ENCODE peak calls at places on chromosomes 7 and 10, in four cellular contexts. One of them, this sample, is unnamed.

GRCh38 chr7:100157069-100157333 is 1.5 kb downstream of the TRAPPC14 start:
- DNase-seq in H1: no peak
- DNase-seq in HepG2: no peak
- DNase-seq in GM12878: no peak
- DNase-seq in this sample: no peak

GRCh38 chr10:63819753-63820347 is 298.6 kb downstream of the REEP3 start:
- DNase-seq in H1: peak
- DNase-seq in HepG2: peak
- DNase-seq in GM12878: no peak
- DNase-seq in this sample: peak

GRCh38 chr10:63157845-63158624 is 24.9 kb downstream of the NRBF2 start:
- DNase-seq in H1: no peak
- DNase-seq in HepG2: peak
- DNase-seq in GM12878: peak
- DNase-seq in this sample: peak

GRCh38 chr7:27143022-27143949 is at the start of gene HOXA5:
- DNase-seq in H1: peak
- DNase-seq in HepG2: peak
- DNase-seq in GM12878: no peak
- DNase-seq in this sample: peak

GRCh38 chr10:47057471-47057870 is 146.2 kb downstream of the PTPN20 start:
- DNase-seq in H1: no peak
- DNase-seq in HepG2: no peak
- DNase-seq in GM12878: no peak
- DNase-seq in this sample: no peak

GRCh38 chr7:66167773-66168367 is 37.3 kb upstream of the TPST1 start:
- DNase-seq in H1: no peak
- DNase-seq in HepG2: peak
- DNase-seq in GM12878: no peak
- DNase-seq in this sample: no peak

GRCh38 chr10:17617031-17617911 is at the start of gene HACD1:
- DNase-seq in H1: peak
- DNase-seq in HepG2: peak
- DNase-seq in GM12878: no peak
- DNase-seq in this sample: no peak

GRCh38 chr10:7488418-7488829 is 77.6 kb upstream of the SFMBT2 start:
- DNase-seq in H1: no peak
- DNase-seq in HepG2: peak
- DNase-seq in GM12878: no peak
- DNase-seq in this sample: no peak

GRCh38 chr7:8284606-8285005 is 22.6 kb upstream of the ICA1 start:
- DNase-seq in H1: no peak
- DNase-seq in HepG2: no peak
- DNase-seq in GM12878: no peak
- DNase-seq in this sample: no peak

GRCh38 chr7:28102778-28103177 is 77.8 kb downstream of the JAZF1 start:
- DNase-seq in H1: no peak
- DNase-seq in HepG2: peak
- DNase-seq in GM12878: no peak
- DNase-seq in this sample: no peak

GRCh38 chr10:83724471-83725241 is 414.7 kb upstream of the GHITM start:
- DNase-seq in H1: no peak
- DNase-seq in HepG2: no peak
- DNase-seq in GM12878: peak
- DNase-seq in this sample: no peak

GRCh38 chr7:140206963-140207362 is 30.2 kb upstream of the KDM7A start:
- DNase-seq in H1: no peak
- DNase-seq in HepG2: no peak
- DNase-seq in GM12878: no peak
- DNase-seq in this sample: no peak

GRCh38 chr10:5557799-5558771 is 33.3 kb downstream of the CALML3 start:
- DNase-seq in H1: no peak
- DNase-seq in HepG2: no peak
- DNase-seq in GM12878: no peak
- DNase-seq in this sample: no peak

GRCh38 chr10:97888641-97889262 is 39.1 kb downstream of the GOLGA7B start:
- DNase-seq in H1: peak
- DNase-seq in HepG2: no peak
- DNase-seq in GM12878: no peak
- DNase-seq in this sample: no peak

GRCh38 chr7:2460188-2460587 is 16.0 kb downstream of the GRIFIN start:
- DNase-seq in H1: no peak
- DNase-seq in HepG2: no peak
- DNase-seq in GM12878: no peak
- DNase-seq in this sample: no peak

GRCh38 chr7:140143997-140144396 is 32.8 kb downstream of the KDM7A start:
- DNase-seq in H1: no peak
- DNase-seq in HepG2: no peak
- DNase-seq in GM12878: no peak
- DNase-seq in this sample: no peak

GRCh38 chr7:39413866-39414668 is 152.1 kb upstream of the YAE1 start:
- DNase-seq in H1: peak
- DNase-seq in HepG2: peak
- DNase-seq in GM12878: peak
- DNase-seq in this sample: peak

GRCh38 chr10:122835908-122836307 is 9.7 kb downstream of the CUZD1 start:
- DNase-seq in H1: no peak
- DNase-seq in HepG2: no peak
- DNase-seq in GM12878: no peak
- DNase-seq in this sample: no peak

GRCh38 chr7:96167424-96167823 is 154.5 kb downstream of the SLC25A13 start:
- DNase-seq in H1: no peak
- DNase-seq in HepG2: no peak
- DNase-seq in GM12878: peak
- DNase-seq in this sample: no peak

GRCh38 chr7:81331061-81332018 is 412.5 kb upstream of the SEMA3C start:
- DNase-seq in H1: no peak
- DNase-seq in HepG2: no peak
- DNase-seq in GM12878: no peak
- DNase-seq in this sample: no peak

GRCh38 chr10:77027576-77027975 is 610.0 kb downstream of the KCNMA1 start:
- DNase-seq in H1: no peak
- DNase-seq in HepG2: no peak
- DNase-seq in GM12878: peak
- DNase-seq in this sample: no peak

GRCh38 chr7:55073051-55073511 is 54.3 kb downstream of the EGFR start:
- DNase-seq in H1: no peak
- DNase-seq in HepG2: no peak
- DNase-seq in GM12878: peak
- DNase-seq in this sample: no peak
- TF ChIP-seq SUZ12 in H1: no peak
- TF ChIP-seq SUZ12 in HepG2: no peak
- TF ChIP-seq SUZ12 in GM12878: no peak
- TF ChIP-seq SUZ12 in this sample: no peak

DNA sequence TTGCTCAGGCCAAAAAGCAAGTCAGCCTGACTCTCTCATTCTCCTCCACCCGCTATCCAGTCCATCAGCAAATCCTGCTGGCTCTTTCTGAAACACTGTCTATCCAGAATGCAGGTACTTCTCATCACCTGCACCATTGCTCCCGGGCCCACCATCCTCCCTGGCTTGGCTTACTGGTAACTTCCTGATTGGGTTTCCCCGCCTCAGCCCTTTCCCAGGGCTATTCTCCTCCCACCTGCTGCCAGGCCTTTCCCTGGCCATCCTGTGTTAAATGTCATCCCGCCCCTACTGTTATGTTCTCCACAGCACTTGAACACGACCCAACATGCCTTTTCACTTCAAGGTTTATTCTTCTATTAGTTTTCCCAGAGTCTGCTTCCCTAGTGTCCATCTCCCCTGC is 124.0 kb downstream of the CNNM2 start:
- DNase-seq in H1: no peak
- DNase-seq in HepG2: no peak
- DNase-seq in GM12878: no peak
- DNase-seq in this sample: no peak
- TF ChIP-seq YY1 in H1: no peak
- TF ChIP-seq YY1 in HepG2: no peak
- TF ChIP-seq YY1 in GM12878: no peak
- TF ChIP-seq YY1 in this sample: no peak

GRCh38 chr7:35588647-35589046 is 106.3 kb downstream of the HERPUD2 start:
- DNase-seq in H1: no peak
- DNase-seq in HepG2: no peak
- DNase-seq in GM12878: no peak
- DNase-seq in this sample: no peak
- H3K4me3 ChIP-seq in H1: no peak
- H3K4me3 ChIP-seq in HepG2: no peak
- H3K4me3 ChIP-seq in GM12878: no peak
- H3K4me3 ChIP-seq in this sample: no peak

GRCh38 chr10:21021843-21022594 is 124.9 kb upstream of the NEBL start:
- DNase-seq in H1: no peak
- DNase-seq in HepG2: peak
- DNase-seq in GM12878: no peak
- DNase-seq in this sample: no peak

GRCh38 chr10:21021231-21021630 is 124.1 kb upstream of the NEBL start:
- DNase-seq in H1: no peak
- DNase-seq in HepG2: no peak
- DNase-seq in GM12878: no peak
- DNase-seq in this sample: no peak

GRCh38 chr10:21015838-21016237 is 118.7 kb upstream of the NEBL start:
- DNase-seq in H1: no peak
- DNase-seq in HepG2: no peak
- DNase-seq in GM12878: no peak
- DNase-seq in this sample: no peak

GRCh38 chr10:21022821-21023220 is 125.7 kb upstream of the NEBL start:
- DNase-seq in H1: no peak
- DNase-seq in HepG2: no peak
- DNase-seq in GM12878: no peak
- DNase-seq in this sample: no peak

GRCh38 chr10:21020545-21020944 is 123.4 kb upstream of the NEBL start:
- DNase-seq in H1: peak
- DNase-seq in HepG2: peak
- DNase-seq in GM12878: peak
- DNase-seq in this sample: peak
- TF ChIP-seq SUZ12 in H1: no peak
- TF ChIP-seq SUZ12 in HepG2: no peak
- TF ChIP-seq SUZ12 in GM12878: no peak
- TF ChIP-seq SUZ12 in this sample: no peak

GRCh38 chr7:48537561-48537960 is 366.3 kb downstream of the ABCA13 start:
- DNase-seq in H1: no peak
- DNase-seq in HepG2: no peak
- DNase-seq in GM12878: no peak
- DNase-seq in this sample: no peak
- TF ChIP-seq YY1 in H1: no peak
- TF ChIP-seq YY1 in HepG2: no peak
- TF ChIP-seq YY1 in GM12878: no peak
- TF ChIP-seq YY1 in this sample: no peak

DNA sequence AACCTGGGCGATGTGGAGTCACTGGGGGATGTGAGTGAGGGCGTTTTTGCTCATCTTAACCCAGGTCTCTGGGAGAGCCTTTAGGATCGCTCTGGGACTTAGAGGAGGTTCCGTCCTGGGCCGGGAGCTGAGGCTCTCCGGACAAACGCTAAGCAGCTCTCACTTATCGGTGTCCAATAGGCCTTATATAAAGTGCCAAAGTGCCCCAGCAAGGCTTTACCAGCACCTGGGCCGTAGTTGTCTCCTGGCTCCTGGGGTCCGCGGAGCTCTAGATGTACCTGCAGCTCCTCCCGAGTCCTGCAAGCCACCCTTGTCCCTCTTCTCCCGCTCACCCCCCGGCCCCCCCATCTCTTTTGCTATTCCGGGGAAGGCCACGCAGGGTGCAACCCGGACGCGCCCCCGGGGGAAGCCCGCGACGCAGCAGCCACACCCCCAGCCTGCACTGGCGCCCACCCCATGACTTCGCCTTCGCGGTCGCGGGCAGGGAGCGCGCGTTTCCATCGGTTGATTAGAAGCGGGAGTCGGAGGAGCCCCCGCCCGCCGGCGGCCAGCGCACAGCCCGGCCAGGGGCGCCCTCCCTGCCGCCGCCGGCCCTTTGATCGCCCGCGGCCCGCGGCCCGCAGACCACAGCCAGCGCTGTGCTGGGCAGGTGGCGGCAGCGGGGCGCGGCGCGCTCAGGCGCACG is 160.3 kb upstream of the MKI67 start:
- DNase-seq in H1: no peak
- DNase-seq in HepG2: no peak
- DNase-seq in GM12878: no peak
- DNase-seq in this sample: no peak
- H3K4me3 ChIP-seq in H1: peak
- H3K4me3 ChIP-seq in HepG2: no peak
- H3K4me3 ChIP-seq in GM12878: no peak
- H3K4me3 ChIP-seq in this sample: peak

GRCh38 chr7:115707236-115707635 is 323.3 kb downstream of the TFEC start:
- DNase-seq in H1: peak
- DNase-seq in HepG2: peak
- DNase-seq in GM12878: no peak
- DNase-seq in this sample: no peak
- TF ChIP-seq SUZ12 in H1: no peak
- TF ChIP-seq SUZ12 in HepG2: no peak
- TF ChIP-seq SUZ12 in GM12878: no peak
- TF ChIP-seq SUZ12 in this sample: no peak